ENCODE peak calls at places on chromosomes 16 and 17, in six cellular contexts. C is testis; T is H9; W is AG04450; X is stimulated activated CD4-positive, alpha-beta T cell treated with anti-CD3 and anti-CD28 coated beads, Interleukin-2, amount 100 ng/mL, for 48 hours; M is psoas muscle. D is an unnamed sample.

GRCh38 chr17:65184235-65184959 is 47.2 kb downstream of the RGS9 start:
- DNase-seq in C (no peak), T (no peak), W (no peak), X (no peak), M (no peak), D (no peak)

GRCh38 chr16:67723151-67723915 is 4.2 kb upstream of the GFOD2 start:
- DNase-seq in C (no peak), T (no peak), W (peak; percentile 18), X (no peak), M (no peak), D (no peak)

GRCh38 chr17:27475981-27476895 is 20.0 kb downstream of the KSR1 start:
- DNase-seq in C (no peak), T (no peak), W (no peak), X (no peak), M (no peak), D (no peak)

GRCh38 chr17:63639125-63639524 is 16.9 kb downstream of the MAP3K3 start:
- DNase-seq in C (no peak), T (no peak), W (no peak), X (no peak), M (no peak), D (no peak)

GRCh38 chr16:70250748-70251650 is 741 bp downstream of the EXOSC6 start:
- DNase-seq in C (peak; percentile 63), T (peak; percentile 51), W (no peak), X (peak; percentile 43), M (peak; percentile 42), D (peak; percentile 44)

GRCh38 chr17:79593636-79594035 is 17.2 kb downstream of the RBFOX3 start:
- DNase-seq in C (no peak), T (no peak), W (no peak), X (no peak), M (no peak), D (no peak)

GRCh38 chr17:73096201-73096600 is 3.7 kb upstream of the SLC39A11 start:
- DNase-seq in C (no peak), T (no peak), W (no peak), X (no peak), M (no peak), D (no peak)

GRCh38 chr16:46753015-46753414 is 4.9 kb upstream of the MYLK3 start:
- DNase-seq in C (no peak), T (no peak), W (no peak), X (no peak), M (no peak), D (no peak)

GRCh38 chr16:4052096-4052495 is 64.1 kb downstream of the ADCY9 start:
- DNase-seq in C (peak; percentile 26), T (no peak), W (no peak), X (no peak), M (no peak), D (peak; percentile 38)

GRCh38 chr17:62032480-62032879 is 32.6 kb downstream of the MED13 start:
- DNase-seq in C (no peak), T (no peak), W (no peak), X (no peak), M (no peak), D (no peak)

GRCh38 chr16:1564325-1564724 is 30.9 kb downstream of the TMEM204 start:
- DNase-seq in C (no peak), T (no peak), W (no peak), X (no peak), M (no peak), D (no peak)